ENCODE peak calls at places on chromosomes 3 and 15, in four cellular contexts. B is heart left ventricle, V is foreskin keratinocyte, D is AG04450. S is an unnamed sample.
A peak's percentile ranks its signal among the peaks of the same experiment; 100 is the strongest.

GRCh38 chr3:140630366-140630765 is 47.5 kb upstream of the TRIM42 start:
- DNase-seq in D (no peak), V (no peak), B (no peak), S (no peak)

GRCh38 chr3:177013681-177014280 is 183.5 kb downstream of the TBL1XR1 start:
- DNase-seq in B (no peak), V (no peak), D (no peak), S (no peak)

GRCh38 chr3:133451309-133451708 is 51.5 kb downstream of the BFSP2 start:
- DNase-seq in V (no peak), B (no peak), D (no peak), S (no peak)

GRCh38 chr3:112303811-112304325 is 9.9 kb upstream of the SLC9C1 start:
- DNase-seq in V (no peak), D (no peak), B (no peak), S (no peak)

GRCh38 chr3:98930413-98930812 is 28.9 kb upstream of the DCBLD2 start:
- DNase-seq in V (no peak), B (no peak), D (no peak), S (no peak)

GRCh38 chr15:101398247-101398646 is 91.3 kb downstream of the PCSK6 start:
- DNase-seq in B (no peak), D (no peak), V (no peak), S (no peak)

GRCh38 chr3:29333520-29333919 is 52.6 kb downstream of the RBMS3 start:
- DNase-seq in D (no peak), V (no peak), B (no peak), S (no peak)

GRCh38 chr3:101643861-101644613 is 32.9 kb downstream of the ZBTB11 start:
- DNase-seq in D (peak; percentile 11), B (no peak), V (peak; percentile 83), S (no peak)

GRCh38 chr15:101295607-101296225 is 668 bp upstream of the SNRPA1 start:
- DNase-seq in D (peak; percentile 32), V (no peak), B (no peak), S (no peak)

GRCh38 chr3:45145681-45146614 is at the start of gene CDCP1:
- DNase-seq in V (no peak), B (no peak), D (no peak), S (no peak)

GRCh38 chr3:158568784-158569183 is 2.2 kb upstream of the MLF1 start:
- DNase-seq in D (no peak), V (no peak), B (no peak), S (no peak)

GRCh38 chr3:194586839-194587238 is 46.4 kb downstream of the TMEM44 start:
- DNase-seq in D (no peak), B (no peak), V (peak; percentile 38), S (no peak)

GRCh38 chr15:75156306-75157215 is 45.1 kb upstream of the C15orf39 start:
- DNase-seq in V (no peak), B (no peak), D (no peak), S (no peak)

GRCh38 chr15:69116391-69116790 is 44.0 kb upstream of the GLCE start:
- DNase-seq in D (no peak), V (no peak), B (no peak), S (no peak)

GRCh38 chr3:40152482-40153133 is 156.9 kb upstream of the EIF1B start:
- DNase-seq in V (peak; percentile 35), D (no peak), B (no peak), S (no peak)

GRCh38 chr3:181417748-181418147 is 294.0 kb upstream of the SOX2 start:
- DNase-seq in V (peak; percentile 86), B (no peak), D (no peak), S (no peak)

GRCh38 chr15:45110256-45110820 is 3.6 kb downstream of the DUOX2 start:
- DNase-seq in V (no peak), D (no peak), B (no peak), S (no peak)

GRCh38 chr15:45588199-45588910 is 1.2 kb downstream of the BLOC1S6 start:
- DNase-seq in V (peak; percentile 40), B (no peak), D (no peak), S (no peak)

GRCh38 chr3:140363801-140364200 is 314.1 kb upstream of the TRIM42 start:
- DNase-seq in B (peak; percentile 42), D (no peak), V (peak; percentile 26), S (no peak)

GRCh38 chr3:22371592-22372291 is 620.7 kb upstream of the ZNF385D start:
- DNase-seq in D (no peak), B (no peak), V (no peak), S (peak; percentile 56)

GRCh38 chr3:13537926-13538325 is 11.0 kb upstream of the FBLN2 start:
- DNase-seq in V (peak; percentile 79), D (peak; percentile 52), B (no peak), S (peak; percentile 69)

GRCh38 chr3:149310796-149311534 is 22.5 kb downstream of the TM4SF18 start:
- DNase-seq in B (no peak), D (no peak), V (no peak), S (no peak)

GRCh38 chr15:101124731-101125558 is 126.9 kb downstream of the CHSY1 start:
- DNase-seq in D (peak; percentile 82), B (no peak), V (no peak), S (no peak)

GRCh38 chr3:157572559-157573270 is 69.5 kb upstream of the VEPH1 start:
- DNase-seq in V (no peak), B (no peak), D (no peak), S (no peak)

GRCh38 chr15:82709081-82709420 is 624 bp downstream of the AP3B2 start:
- DNase-seq in D (no peak), B (no peak), V (no peak), S (no peak)

DNA sequence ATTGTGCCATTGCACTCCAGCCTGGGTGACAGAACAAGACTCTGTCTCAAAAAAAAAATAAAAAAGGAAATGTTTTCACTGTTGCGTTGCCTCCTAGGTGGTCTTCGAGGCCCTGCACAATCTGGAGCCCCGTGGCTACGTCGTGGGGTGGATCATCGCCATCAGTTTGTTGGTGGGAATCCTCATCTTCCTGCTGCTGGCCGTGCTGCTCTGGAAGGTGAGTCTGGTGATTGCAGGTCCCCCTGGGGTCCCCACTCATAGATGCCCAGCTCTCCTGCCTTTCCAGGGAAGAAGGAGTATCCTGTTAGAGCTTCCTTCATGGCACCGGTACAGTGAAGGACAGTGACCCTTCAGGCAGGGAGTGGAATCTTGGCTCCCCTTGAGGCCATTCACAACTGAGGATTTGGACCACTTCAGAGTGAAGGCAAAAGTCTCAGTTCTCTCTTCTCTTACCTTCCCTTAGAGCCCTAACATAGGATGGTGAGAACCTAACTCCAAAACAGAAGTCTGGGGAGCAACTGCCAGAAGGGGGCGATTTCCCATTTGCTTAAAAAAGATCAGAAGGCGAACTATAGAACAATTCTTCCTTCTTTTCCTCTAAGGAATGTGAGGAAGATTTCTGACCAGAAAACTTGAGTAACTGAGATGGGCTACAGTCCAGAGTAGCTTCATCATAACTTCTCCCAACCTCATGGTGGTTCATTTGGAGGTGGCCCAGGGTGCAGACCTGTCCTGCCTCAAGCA is 57.8 kb upstream of the CTDSPL start:
- DNase-seq in V (no peak), D (no peak), B (no peak), S (no peak)
- TF ChIP-seq CTCF in V (peak; percentile 31), D (no peak), B (no peak), S (no peak)

DNA sequence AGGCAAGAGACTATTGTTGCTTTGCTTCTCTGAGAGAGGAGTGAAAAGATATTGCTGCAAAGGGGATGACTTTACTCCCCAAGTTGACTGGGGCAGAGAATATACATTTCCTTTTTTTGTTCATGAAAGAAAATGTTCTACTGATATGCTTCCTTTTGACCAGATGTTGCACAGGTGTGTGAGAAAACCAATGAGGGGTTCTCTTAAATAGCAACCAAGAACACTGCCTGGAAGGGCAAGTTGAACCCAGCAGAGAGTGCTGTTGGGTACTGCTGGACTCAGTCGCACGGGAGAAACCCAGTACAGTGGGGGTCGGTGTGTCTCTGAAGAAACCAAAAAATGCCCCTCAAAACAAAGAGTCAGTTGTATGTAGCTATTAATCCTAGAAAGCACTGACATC is 101.2 kb downstream of the CHST2 start:
- DNase-seq in B (no peak), D (no peak), V (no peak), S (no peak)
- TF ChIP-seq CTCF in B (no peak), D (no peak), V (no peak), S (no peak)

GRCh38 chr3:64187065-64187959 is 38.0 kb downstream of the PRICKLE2 start:
- DNase-seq in V (peak; percentile 99), B (peak; percentile 78), D (peak; percentile 95), S (peak; percentile 94)
- TF ChIP-seq CTCF in V (peak; percentile 22), B (no peak), D (no peak), S (peak; percentile 14)

GRCh38 chr3:116413319-116413718 is 32.0 kb downstream of the LSAMP start:
- DNase-seq in B (no peak), V (no peak), D (no peak), S (no peak)
- TF ChIP-seq CTCF in B (no peak), V (no peak), D (no peak), S (no peak)

DNA sequence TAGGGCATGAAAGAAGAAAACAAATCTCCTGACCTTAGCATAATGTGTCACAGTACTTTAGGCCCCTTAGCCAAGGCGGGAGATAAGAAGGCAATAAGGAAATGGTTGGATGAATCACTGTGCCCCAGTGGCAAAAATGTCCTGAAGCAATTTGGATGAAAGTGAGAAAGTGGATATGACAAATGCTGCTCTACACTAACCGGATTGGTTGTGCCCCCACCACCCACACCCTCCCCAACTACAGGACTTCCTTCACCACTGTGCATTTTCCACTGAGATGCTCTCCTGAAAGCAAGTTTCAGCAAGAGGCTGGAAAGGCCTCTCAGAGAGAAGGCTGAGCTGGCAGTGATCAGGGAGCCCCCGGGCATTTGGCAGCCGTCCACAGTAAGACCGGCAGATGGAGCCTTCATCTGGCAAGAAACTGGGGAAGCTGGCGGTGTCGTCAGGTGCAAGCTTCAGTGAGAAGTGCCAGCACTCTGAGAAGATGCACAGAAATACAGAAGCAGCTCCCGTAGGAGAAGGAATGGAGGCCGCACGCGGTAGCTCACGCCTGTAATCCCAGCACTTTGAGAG is 63.8 kb downstream of the ATP1B3 start:
- DNase-seq in D (no peak), B (no peak), V (peak; percentile 99), S (peak; percentile 84)
- TF ChIP-seq CTCF in D (peak; percentile 11), B (no peak), V (peak; percentile 52), S (no peak)

GRCh38 chr3:72811551-72811950 is 36.7 kb downstream of the SHQ1 start:
- DNase-seq in D (no peak), B (no peak), V (no peak), S (no peak)
- TF ChIP-seq CTCF in D (no peak), B (no peak), V (peak; percentile 35), S (no peak)

DNA sequence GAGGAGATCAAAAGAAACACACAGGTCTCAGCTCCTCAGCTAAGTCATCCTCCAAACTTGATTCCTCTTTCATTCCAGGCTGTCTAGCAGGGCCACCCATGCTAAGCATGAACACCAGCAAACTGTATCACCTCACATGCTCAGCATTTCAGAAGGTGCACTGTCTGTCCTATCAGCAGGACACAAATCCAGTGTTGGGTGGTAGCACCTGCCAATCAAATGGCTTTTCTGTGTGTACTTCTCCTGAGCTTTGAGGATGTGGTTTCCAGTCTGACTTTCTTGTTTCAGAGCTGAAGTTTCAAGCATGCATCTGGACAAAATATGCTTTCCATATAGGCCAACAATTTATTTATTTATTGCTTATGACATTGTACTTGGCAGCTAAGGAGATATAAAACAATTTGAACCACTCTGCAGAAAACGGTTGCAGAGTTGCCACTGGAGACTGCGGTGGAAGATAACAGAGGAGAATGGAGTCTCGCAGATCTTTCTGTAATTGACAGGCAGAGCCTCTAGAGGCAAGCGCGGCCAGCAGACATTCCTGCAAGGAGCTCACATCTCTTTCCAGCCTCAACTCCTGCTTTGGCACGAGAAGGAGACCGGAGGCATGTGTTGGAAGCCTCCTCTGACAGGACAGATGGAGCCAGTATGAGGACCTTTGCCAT is 167.1 kb upstream of the WNT5A start:
- DNase-seq in B (no peak), D (no peak), V (no peak), S (no peak)
- TF ChIP-seq CTCF in B (no peak), D (no peak), V (no peak), S (no peak)

S was measured in sigmoid colon.